ENCODE peak calls at places on chromosomes 16 and 17, in five cellular contexts. X is neural progenitor cell, G is progenitor cell of endocrine pancreas, P is mammary epithelial cell, U is NB4. M is an unnamed sample.

GRCh38 chr17:67076290-67076689 is 31.9 kb downstream of the CACNG1 start:
- DNase-seq in X (no peak), G (no peak), P (no peak), U (no peak), M (no peak)

GRCh38 chr17:71793550-71793949 is 327.3 kb upstream of the SOX9 start:
- DNase-seq in X (no peak), G (no peak), P (peak), U (no peak), M (no peak)

GRCh38 chr16:89164436-89164835 is 7.1 kb upstream of the CDH15 start:
- DNase-seq in X (peak), G (no peak), P (no peak), U (no peak), M (no peak)

GRCh38 chr17:39573447-39574298 is 34.0 kb downstream of the NEUROD2 start:
- DNase-seq in X (peak), G (peak), P (peak), U (peak), M (peak)

GRCh38 chr16:23523321-23523720 is 13.0 kb upstream of the GGA2 start:
- DNase-seq in X (no peak), G (no peak), P (no peak), U (no peak), M (no peak)

GRCh38 chr17:2173005-2173404 is 118.1 kb downstream of the HIC1 start:
- DNase-seq in X (no peak), G (no peak), P (no peak), U (no peak), M (peak)

GRCh38 chr16:50146479-50147435 is 6.3 kb upstream of the TENT4B start:
- DNase-seq in X (no peak), G (no peak), P (peak), U (no peak), M (no peak)

GRCh38 chr17:56910509-56911235 is 3.2 kb downstream of the TRIM25 start:
- DNase-seq in X (no peak), G (no peak), P (no peak), U (no peak), M (no peak)

GRCh38 chr17:17320188-17320910 is 17.2 kb downstream of the NT5M start:
- DNase-seq in X (no peak), G (no peak), P (no peak), U (no peak), M (no peak)

GRCh38 chr16:52812945-52813556 is 239.6 kb downstream of the CHD9NB start:
- DNase-seq in X (no peak), G (no peak), P (peak), U (no peak), M (no peak)

GRCh38 chr17:57356153-57356721 is 99.9 kb downstream of the MSI2 start:
- DNase-seq in X (no peak), G (no peak), P (no peak), U (no peak), M (no peak)

GRCh38 chr17:7634384-7634783 is 4.4 kb downstream of the SHBG start:
- DNase-seq in X (peak), G (peak), P (no peak), U (peak), M (peak)

GRCh38 chr17:50638851-50639767 is 4.4 kb downstream of the ABCC3 start:
- DNase-seq in X (no peak), G (no peak), P (peak), U (peak), M (peak)

GRCh38 chr17:20116683-20117309 is 107.6 kb downstream of the SPECC1 start:
- DNase-seq in X (peak), G (peak), P (peak), U (peak), M (peak)

GRCh38 chr16:30651124-30652004 is 604 bp downstream of the PRR14 start:
- DNase-seq in X (peak), G (peak), P (peak), U (peak), M (peak)

GRCh38 chr17:63688396-63689020 is 11.4 kb downstream of the LIMD2 start:
- DNase-seq in X (no peak), G (no peak), P (no peak), U (no peak), M (no peak)

GRCh38 chr17:63696381-63696961 is 3.5 kb downstream of the LIMD2 start:
- DNase-seq in X (peak), G (no peak), P (no peak), U (peak), M (peak)

GRCh38 chr17:44575408-44575807 is 18.1 kb downstream of the FZD2 start:
- DNase-seq in X (no peak), G (no peak), P (no peak), U (no peak), M (no peak)

GRCh38 chr16:85491798-85492616 is 121.1 kb upstream of the GSE1 start:
- DNase-seq in X (no peak), G (no peak), P (no peak), U (no peak), M (peak)

GRCh38 chr16:67264277-67264676 is 15.1 kb upstream of the PLEKHG4 start:
- DNase-seq in X (peak), G (no peak), P (no peak), U (peak), M (no peak)

GRCh38 chr17:69466905-69467630 is 52.6 kb downstream of the MAP2K6 start:
- DNase-seq in X (peak), G (no peak), P (peak), U (no peak), M (no peak)

GRCh38 chr16:84759061-84759460 is 59.3 kb downstream of the USP10 start:
- DNase-seq in X (no peak), G (no peak), P (no peak), U (no peak), M (no peak)

GRCh38 chr16:30005341-30006094 is 5.3 kb downstream of the DOC2A start:
- DNase-seq in X (peak), G (no peak), P (no peak), U (peak), M (peak)

GRCh38 chr17:78759203-78759968 is 22.7 kb downstream of the CYTH1 start:
- DNase-seq in X (no peak), G (no peak), P (no peak), U (peak), M (no peak)

GRCh38 chr17:38893612-38894011 is 23.8 kb downstream of the LASP1 start:
- DNase-seq in X (peak), G (no peak), P (no peak), U (peak), M (no peak)

GRCh38 chr16:88377961-88378360 is 4.8 kb upstream of the ZNF469 start:
- DNase-seq in X (no peak), G (no peak), P (no peak), U (no peak), M (no peak)

GRCh38 chr17:40551091-40551873 is 14.0 kb downstream of the CCR7 start:
- DNase-seq in X (no peak), G (no peak), P (no peak), U (peak), M (peak)

GRCh38 chr17:64630309-64631223 is 31.5 kb downstream of the SMURF2 start:
- DNase-seq in X (no peak), G (no peak), P (no peak), U (peak), M (no peak)

GRCh38 chr16:52572656-52573055 is 25.7 kb upstream of the TOX3 start:
- DNase-seq in X (no peak), G (no peak), P (no peak), U (no peak), M (no peak)

GRCh38 chr17:2435181-2435741 is 34.4 kb upstream of the MNT start:
- DNase-seq in X (peak), G (no peak), P (no peak), U (no peak), M (no peak)

GRCh38 chr16:63652091-63652490 is 1469.8 kb downstream of the CDH11 start:
- DNase-seq in X (peak), G (no peak), P (no peak), U (no peak), M (no peak)

GRCh38 chr16:74868501-74868900 is 93.9 kb upstream of the FA2H start:
- DNase-seq in X (peak), G (no peak), P (peak), U (no peak), M (peak)

GRCh38 chr17:7972131-7972785 is 30.2 kb upstream of the GUCY2D start:
- DNase-seq in X (no peak), G (no peak), P (no peak), U (no peak), M (peak)

GRCh38 chr16:68382296-68382718 is 66.0 kb downstream of the SMPD3 start:
- DNase-seq in X (no peak), G (no peak), P (no peak), U (peak), M (no peak)

GRCh38 chr16:65945485-65945884 is 421.0 kb upstream of the CDH5 start:
- DNase-seq in X (no peak), G (no peak), P (no peak), U (no peak), M (no peak)

GRCh38 chr16:53022374-53022773 is 30.3 kb downstream of the CHD9NB start:
- DNase-seq in X (peak), G (peak), P (peak), U (peak), M (peak)

GRCh38 chr16:1079786-1080525 is 7.4 kb downstream of the SSTR5 start:
- DNase-seq in X (no peak), G (no peak), P (no peak), U (no peak), M (no peak)

DNA sequence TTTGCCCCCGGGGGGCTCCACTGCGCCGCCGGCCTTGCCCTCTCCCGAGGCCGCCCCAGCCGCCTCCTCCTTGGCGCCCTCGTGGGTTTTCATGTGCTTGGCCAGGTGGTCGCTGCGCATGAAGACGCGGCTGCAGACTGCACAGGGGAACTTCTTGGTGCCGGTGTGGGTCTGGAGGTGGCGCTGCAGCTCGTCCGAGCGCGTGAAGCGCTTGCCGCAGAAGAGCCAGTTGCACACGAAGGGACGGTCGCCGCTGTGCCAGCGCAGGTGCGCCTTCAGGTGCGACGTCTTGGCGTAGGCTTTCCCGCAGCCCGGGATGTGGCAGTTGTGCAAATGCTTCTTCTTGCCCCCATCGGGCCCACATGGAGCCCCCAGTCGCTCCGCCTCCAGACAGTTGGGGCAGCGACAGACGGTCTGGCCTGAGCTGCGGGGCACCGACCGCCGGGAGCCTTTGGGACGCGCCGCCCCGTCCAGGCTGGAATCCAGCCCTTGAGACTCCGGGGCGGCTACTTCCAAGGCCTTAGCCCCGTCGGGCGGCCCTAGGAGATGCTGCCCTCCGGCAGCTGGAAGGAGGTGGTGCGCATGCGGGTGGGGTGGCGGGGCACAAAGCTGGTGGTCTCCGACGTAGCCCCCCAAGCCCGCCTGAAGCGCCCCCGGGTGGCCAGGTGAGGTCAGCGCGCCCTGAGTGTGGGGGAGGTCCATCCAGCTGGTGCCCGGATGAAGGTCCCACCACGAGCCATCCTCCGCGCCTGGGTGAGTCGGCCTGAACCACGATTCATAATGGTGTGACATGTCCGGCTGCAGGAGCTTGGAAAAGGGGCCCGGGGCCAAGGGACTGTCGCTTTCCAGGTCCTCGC is 3.4 kb downstream of the SP6 start:
- DNase-seq in X (peak), G (peak), P (no peak), U (no peak), M (no peak)
- TF ChIP-seq CTCF in X (peak), G (peak), P (peak), U (no peak), M (peak)

GRCh38 chr16:17474572-17474971 is 3.8 kb upstream of the XYLT1 start:
- DNase-seq in X (peak), G (no peak), P (no peak), U (peak), M (no peak)
- TF ChIP-seq CTCF in X (no peak), G (no peak), P (no peak), U (no peak), M (peak)

GRCh38 chr16:8964462-8964861 is 756 bp upstream of the USP7 start:
- DNase-seq in X (no peak), G (no peak), P (no peak), U (no peak), M (no peak)

GRCh38 chr16:8962393-8963009 is 1.2 kb downstream of the USP7 start:
- DNase-seq in X (peak), G (no peak), P (peak), U (peak), M (no peak)

GRCh38 chr16:8961811-8962390 is 1.8 kb downstream of the USP7 start:
- DNase-seq in X (peak), G (no peak), P (no peak), U (no peak), M (no peak)

GRCh38 chr16:8963010-8963824 is 489 bp downstream of the USP7 start:
- DNase-seq in X (peak), G (no peak), P (no peak), U (peak), M (no peak)

GRCh38 chr16:8963825-8964441 is at the start of gene USP7:
- DNase-seq in X (peak), G (peak), P (peak), U (peak), M (peak)
- TF ChIP-seq CTCF in X (no peak), G (no peak), P (no peak), U (no peak), M (no peak)

DNA sequence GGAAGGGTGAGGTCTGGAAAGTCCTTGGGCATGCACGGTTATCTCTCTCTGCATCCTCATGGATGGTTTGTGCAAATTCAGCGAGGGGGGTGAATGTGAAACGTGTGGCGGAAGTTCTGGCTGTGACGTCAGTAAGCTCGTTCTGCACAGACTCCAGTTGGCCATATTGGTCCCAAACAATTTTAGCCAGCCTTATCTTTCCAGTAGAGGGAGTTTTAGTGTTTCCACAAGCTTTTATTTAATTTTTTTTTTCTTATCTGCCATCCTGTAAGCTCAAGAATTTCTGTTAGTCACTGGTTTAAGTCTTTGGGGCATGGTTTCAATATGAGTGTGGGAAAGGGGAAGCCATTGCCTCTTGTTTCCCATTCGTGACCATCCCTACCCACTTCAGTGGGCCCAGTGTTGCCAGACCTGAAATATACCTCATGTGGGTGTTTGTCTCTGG is 39.0 kb downstream of the HLF start:
- DNase-seq in X (no peak), G (no peak), P (no peak), U (no peak), M (peak)
- TF ChIP-seq CTCF in X (no peak), G (no peak), P (no peak), U (no peak), M (peak)

GRCh38 chr17:30275911-30276310 is 15.8 kb downstream of the BLMH start:
- DNase-seq in X (no peak), G (no peak), P (no peak), U (no peak), M (no peak)

GRCh38 chr17:30279156-30279555 is 12.6 kb downstream of the BLMH start:
- DNase-seq in X (no peak), G (no peak), P (no peak), U (no peak), M (no peak)

GRCh38 chr17:30273373-30273772 is 18.4 kb downstream of the BLMH start:
- DNase-seq in X (no peak), G (no peak), P (no peak), U (no peak), M (peak)

GRCh38 chr17:30274887-30275286 is 16.9 kb downstream of the BLMH start:
- DNase-seq in X (no peak), G (no peak), P (no peak), U (no peak), M (no peak)

GRCh38 chr17:30278032-30278431 is 13.7 kb downstream of the BLMH start:
- DNase-seq in X (peak), G (no peak), P (no peak), U (peak), M (peak)
- TF ChIP-seq CTCF in X (peak), G (peak), P (peak), U (peak), M (peak)

DNA sequence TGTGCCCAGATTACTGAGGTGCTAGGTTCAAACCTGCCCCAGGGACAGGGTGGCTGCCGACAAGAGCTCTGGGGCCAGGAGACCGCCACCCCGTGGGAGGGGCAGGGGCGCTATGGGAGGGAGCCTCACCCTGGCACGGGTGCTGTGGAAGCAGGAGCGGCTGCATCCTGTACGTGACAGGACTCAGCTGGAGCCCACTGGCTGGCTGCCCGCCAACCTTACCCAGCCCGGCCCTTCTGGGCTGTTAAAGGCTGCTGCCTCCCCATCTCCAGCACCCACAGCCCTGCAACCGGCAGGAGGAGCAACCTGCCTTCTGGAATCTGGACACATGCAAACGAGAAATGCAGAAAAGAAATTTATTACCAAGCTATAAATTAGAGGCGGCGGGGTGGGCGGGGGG is 11.2 kb downstream of the PAM16 start:
- DNase-seq in X (no peak), G (no peak), P (no peak), U (no peak), M (no peak)
- TF ChIP-seq CTCF in X (no peak), G (no peak), P (no peak), U (no peak), M (peak)

GRCh38 chr17:49502258-49502657 is 7.2 kb downstream of the NGFR start:
- DNase-seq in X (no peak), G (no peak), P (no peak), U (no peak), M (no peak)
- TF ChIP-seq CTCF in X (no peak), G (no peak), P (no peak), U (no peak), M (no peak)

M was measured in HFFc6.